ENCODE peak calls at places on chromosomes 3 and 15, in six cellular contexts. O is type B pancreatic cell; V is SHP77; J is AG20443; K is choroid plexus epithelial cell; P is stimulated activated naive CD8-positive, alpha-beta T cell treated with anti-CD3 and anti-CD28 coated beads, Interleukin-15, amount 100 ng/mL, for 72 hours. Y is an unnamed sample.

GRCh38 chr3:49723301-49723630 is 485 bp downstream of the GMPPB start:
- DNase-seq in O (peak), V (peak), J (peak), K (peak), P (peak), Y (no peak)

GRCh38 chr3:78497692-78498091 is 1270.1 kb downstream of the ROBO1 start:
- DNase-seq in O (no peak), V (no peak), J (no peak), K (peak), P (no peak), Y (no peak)

GRCh38 chr3:187165144-187165543 is 25.8 kb upstream of the RPL39L start:
- DNase-seq in O (no peak), V (peak), J (peak), K (peak), P (peak), Y (peak)

GRCh38 chr3:151863611-151864010 is 9.8 kb upstream of the SUCNR1 start:
- DNase-seq in O (no peak), V (no peak), J (no peak), K (peak), P (no peak), Y (no peak)

GRCh38 chr3:115148142-115148790 is 1.2 kb upstream of the ZBTB20 start:
- DNase-seq in O (no peak), V (peak), J (peak), K (peak), P (no peak), Y (no peak)

GRCh38 chr15:96327155-96327741 is 3.3 kb upstream of the NR2F2 start:
- DNase-seq in O (no peak), V (peak), J (peak), K (peak), P (no peak), Y (peak)

GRCh38 chr3:55609230-55610100 is 122.4 kb upstream of the WNT5A start:
- DNase-seq in O (no peak), V (no peak), J (no peak), K (no peak), P (no peak), Y (no peak)

GRCh38 chr3:129530331-129530761 is 1.9 kb downstream of the RHO start:
- DNase-seq in O (no peak), V (no peak), J (peak), K (peak), P (no peak), Y (no peak)

GRCh38 chr15:51030649-51031316 is 63.9 kb downstream of the TNFAIP8L3 start:
- DNase-seq in O (no peak), V (no peak), J (peak), K (peak), P (no peak), Y (no peak)

GRCh38 chr15:40155270-40155910 is 5.5 kb upstream of the BUB1B start:
- DNase-seq in O (no peak), V (no peak), J (no peak), K (no peak), P (no peak), Y (no peak)

GRCh38 chr3:108673988-108674661 is 83.1 kb downstream of the RETNLB start:
- DNase-seq in O (no peak), V (no peak), J (no peak), K (no peak), P (no peak), Y (no peak)

GRCh38 chr3:72595376-72595775 is 252.9 kb downstream of the SHQ1 start:
- DNase-seq in O (no peak), V (no peak), J (no peak), K (no peak), P (no peak), Y (no peak)

GRCh38 chr3:80705290-80705689 is 937.5 kb upstream of the ROBO1 start:
- DNase-seq in O (no peak), V (no peak), J (no peak), K (no peak), P (no peak), Y (no peak)

GRCh38 chr15:45657769-45658545 is 23.1 kb downstream of the SQOR start:
- DNase-seq in O (no peak), V (no peak), J (no peak), K (no peak), P (no peak), Y (no peak)

GRCh38 chr15:33994005-33994615 is 25.8 kb downstream of the CHRM5 start:
- DNase-seq in O (no peak), V (peak), J (no peak), K (peak), P (no peak), Y (peak)

GRCh38 chr15:74413350-74414080 is 20.2 kb downstream of the SEMA7A start:
- DNase-seq in O (no peak), V (no peak), J (no peak), K (no peak), P (no peak), Y (no peak)

GRCh38 chr3:125151437-125151806 is 61.1 kb downstream of the SLC12A8 start:
- DNase-seq in O (no peak), V (no peak), J (no peak), K (no peak), P (no peak), Y (no peak)

GRCh38 chr3:74267126-74267525 is 347.3 kb downstream of the CNTN3 start:
- DNase-seq in O (no peak), V (no peak), J (no peak), K (peak), P (no peak), Y (no peak)

GRCh38 chr15:85331666-85332261 is 48.6 kb upstream of the AKAP13 start:
- DNase-seq in O (no peak), V (no peak), J (no peak), K (no peak), P (no peak), Y (no peak)

GRCh38 chr3:50603261-50604109 is 8.1 kb downstream of the CISH start:
- DNase-seq in O (no peak), V (no peak), J (no peak), K (no peak), P (peak), Y (no peak)

GRCh38 chr3:86948840-86949239 is 42.1 kb downstream of the VGLL3 start:
- DNase-seq in O (no peak), V (no peak), J (peak), K (peak), P (no peak), Y (no peak)

GRCh38 chr3:184339016-184339415 is 1.6 kb downstream of the FAM131A start:
- DNase-seq in O (no peak), V (peak), J (no peak), K (no peak), P (no peak), Y (peak)

GRCh38 chr3:71062037-71062919 is 521.2 kb downstream of the FOXP1 start:
- DNase-seq in O (no peak), V (no peak), J (no peak), K (peak), P (no peak), Y (no peak)

GRCh38 chr15:56491110-56491722 is 26.3 kb upstream of the MNS1 start:
- DNase-seq in O (no peak), V (peak), J (peak), K (peak), P (peak), Y (peak)

GRCh38 chr3:124599779-124600693 is 130.2 kb upstream of the UMPS start:
- DNase-seq in O (no peak), V (no peak), J (no peak), K (no peak), P (no peak), Y (no peak)

GRCh38 chr15:67794832-67795574 is 30.3 kb upstream of the SKOR1 start:
- DNase-seq in O (no peak), V (no peak), J (no peak), K (no peak), P (peak), Y (no peak)